ENCODE peak calls at places on chromosomes 12 and 14, in nine cellular contexts. H is small intestine; V is breast epithelium; W is PC-3; O is mesenchymal stem cell; T is cardiac muscle cell; K is CD4-positive, CD25-positive, alpha-beta regulatory T cell; Y is neural progenitor cell; F is BE2C. S is an unnamed sample.
A peak's percentile ranks its signal among the peaks of the same experiment; 100 is the strongest.

GRCh38 chr12:84842406-84843013 is 70.1 kb downstream of the SLC6A15 start:
- DNase-seq in H (peak; percentile 2), V (no peak), W (peak; percentile 79), O (peak; percentile 60), T (peak; percentile 60), K (peak; percentile 36), Y (peak; percentile 39), F (peak; percentile 43), S (no peak)

GRCh38 chr14:23895480-23895879 is 58.1 kb upstream of the DHRS4 start:
- DNase-seq in H (peak; percentile 20), V (no peak), W (peak; percentile 10), O (no peak), T (peak; percentile 6), K (no peak), Y (no peak), F (no peak), S (no peak)

GRCh38 chr14:72714094-72714493 is 179.8 kb downstream of the DPF3 start:
- DNase-seq in H (peak; percentile 6), V (no peak), W (no peak), O (no peak), T (no peak), K (peak; percentile 50), Y (no peak), F (no peak), S (no peak)

GRCh38 chr12:24480766-24481449 is 468.0 kb downstream of the BCAT1 start:
- DNase-seq in H (no peak), V (no peak), W (no peak), O (peak; percentile 42), T (no peak), K (no peak), Y (no peak), F (no peak), S (no peak)

GRCh38 chr12:32198555-32198954 is 91.9 kb downstream of the BICD1 start:
- DNase-seq in H (no peak), V (no peak), W (peak; percentile 78), O (peak; percentile 17), T (peak; percentile 10), K (peak; percentile 12), Y (no peak), F (no peak), S (no peak)

GRCh38 chr12:5258498-5258897 is 173.4 kb upstream of the NTF3 start:
- DNase-seq in H (no peak), V (no peak), W (no peak), O (no peak), T (peak; percentile 34), K (no peak), Y (no peak), F (no peak), S (no peak)

GRCh38 chr12:57657744-57658143 is 24.7 kb upstream of the B4GALNT1 start:
- DNase-seq in H (no peak), V (peak; percentile 77), W (no peak), O (no peak), T (peak; percentile 73), K (no peak), Y (no peak), F (no peak), S (peak; percentile 25)

GRCh38 chr14:92613008-92613658 is 99.6 kb downstream of the RIN3 start:
- DNase-seq in H (peak; percentile 26), V (no peak), W (peak; percentile 44), O (no peak), T (peak; percentile 16), K (peak; percentile 75), Y (peak; percentile 78), F (peak; percentile 57), S (no peak)

GRCh38 chr12:7060353-7060954 is at the start of gene C1S:
- DNase-seq in H (peak; percentile 14), V (peak; percentile 87), W (peak; percentile 44), O (peak; percentile 99), T (peak; percentile 99), K (no peak), Y (peak; percentile 6), F (peak; percentile 28), S (peak; percentile 83)

GRCh38 chr14:76924363-76925151 is 98.3 kb downstream of the LRRC74A start:
- DNase-seq in H (no peak), V (no peak), W (no peak), O (peak; percentile 60), T (no peak), K (peak; percentile 41), Y (peak; percentile 83), F (peak; percentile 87), S (peak; percentile 62)

GRCh38 chr14:93870377-93870776 is 56.8 kb upstream of the FAM181A start:
- DNase-seq in H (no peak), V (no peak), W (no peak), O (no peak), T (no peak), K (no peak), Y (no peak), F (no peak), S (no peak)

GRCh38 chr12:27148373-27148772 is 66.0 kb upstream of the C12orf71 start:
- DNase-seq in H (no peak), V (no peak), W (no peak), O (no peak), T (no peak), K (no peak), Y (no peak), F (no peak), S (no peak)

GRCh38 chr14:89773644-89774316 is 180.8 kb downstream of the EFCAB11 start:
- DNase-seq in H (peak; percentile 76), V (no peak), W (peak; percentile 33), O (peak; percentile 69), T (peak; percentile 41), K (peak; percentile 79), Y (peak; percentile 51), F (peak; percentile 64), S (peak; percentile 61)

GRCh38 chr12:2501464-2502181 is 293.1 kb upstream of the FKBP4 start:
- DNase-seq in H (no peak), V (no peak), W (no peak), O (no peak), T (no peak), K (peak; percentile 1), Y (no peak), F (no peak), S (peak; percentile 40)

GRCh38 chr12:131195796-131196195 is 242.1 kb downstream of the ADGRD1 start:
- DNase-seq in H (no peak), V (no peak), W (no peak), O (no peak), T (no peak), K (no peak), Y (no peak), F (no peak), S (no peak)

GRCh38 chr14:90714811-90715210 is 101.4 kb downstream of the TTC7B start:
- DNase-seq in H (no peak), V (no peak), W (no peak), O (peak; percentile 22), T (peak; percentile 18), K (no peak), Y (no peak), F (no peak), S (no peak)

GRCh38 chr12:3251691-3252090 is 174.5 kb downstream of the TSPAN9 start:
- DNase-seq in H (no peak), V (no peak), W (no peak), O (no peak), T (no peak), K (no peak), Y (no peak), F (no peak), S (no peak)

GRCh38 chr12:79737875-79738718 is 47.3 kb upstream of the PAWR start:
- DNase-seq in H (peak; percentile 77), V (no peak), W (peak; percentile 89), O (peak; percentile 72), T (peak; percentile 76), K (peak; percentile 63), Y (peak; percentile 74), F (peak; percentile 36), S (peak; percentile 18)

GRCh38 chr12:126762150-126762549 is 1504.8 kb upstream of the TMEM132C start:
- DNase-seq in H (no peak), V (no peak), W (no peak), O (no peak), T (no peak), K (no peak), Y (no peak), F (no peak), S (no peak)
- H3K9me3 ChIP-seq in H (peaks cover 1% of the 10 kb centered on the region), V (no peaks in the 10 kb centered on the region), W (peaks cover 19% of the 10 kb centered on the region), O (peaks cover 29% of the 10 kb centered on the region), T (no peaks in the 10 kb centered on the region), K (peaks cover 12% of the 10 kb centered on the region), Y (no peaks in the 10 kb centered on the region), F (peaks cover 7% of the 10 kb centered on the region), S (no peaks in the 10 kb centered on the region)

GRCh38 chr12:87656311-87656710 is 372.9 kb downstream of the C12orf50 start:
- DNase-seq in H (no peak), V (no peak), W (no peak), O (no peak), T (no peak), K (no peak), Y (peak; percentile 29), F (no peak), S (no peak)
- H3K9me3 ChIP-seq in H (no peaks in the 10 kb centered on the region), V (no peaks in the 10 kb centered on the region), W (no peaks in the 10 kb centered on the region), O (no peaks in the 10 kb centered on the region), T (no peaks in the 10 kb centered on the region), K (no peaks in the 10 kb centered on the region), Y (no peaks in the 10 kb centered on the region), F (no peaks in the 10 kb centered on the region), S (no peaks in the 10 kb centered on the region)

DNA sequence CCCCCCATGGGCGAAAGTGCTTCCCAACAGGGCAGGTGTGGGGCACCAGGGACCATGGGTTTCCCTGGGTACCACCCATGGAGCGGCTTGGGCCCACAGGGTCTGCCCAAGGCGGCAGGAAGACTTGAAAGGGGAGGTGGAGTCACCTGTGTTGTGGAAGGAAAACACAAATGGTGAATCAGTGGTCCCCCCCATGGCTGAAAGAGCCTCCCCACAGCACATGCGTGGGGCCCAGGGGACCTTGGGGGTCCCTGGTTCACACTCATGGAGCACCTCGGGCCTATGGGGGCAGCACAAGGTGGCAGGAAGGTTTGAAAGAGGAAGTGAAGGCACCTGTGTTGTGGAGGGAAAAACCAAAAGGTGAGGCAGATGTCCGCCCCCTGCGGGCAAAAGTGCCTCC is 581.9 kb downstream of the ALG10 start:
- DNase-seq in H (no peak), V (no peak), W (no peak), O (no peak), T (no peak), K (no peak), Y (no peak), F (no peak), S (no peak)
- H3K9me3 ChIP-seq in H (no peaks in the 10 kb centered on the region), V (peaks cover 84% of the 10 kb centered on the region), W (no peaks in the 10 kb centered on the region), O (peaks cover 7% of the 10 kb centered on the region), T (no peaks in the 10 kb centered on the region), K (no peaks in the 10 kb centered on the region), Y (no peaks in the 10 kb centered on the region), F (no peaks in the 10 kb centered on the region), S (no peaks in the 10 kb centered on the region)

GRCh38 chr12:52753283-52753682 is 23.9 kb downstream of the KRT76 start:
- DNase-seq in H (no peak), V (no peak), W (no peak), O (no peak), T (no peak), K (no peak), Y (no peak), F (no peak), S (no peak)

GRCh38 chr12:52751795-52752194 is 25.4 kb downstream of the KRT76 start:
- DNase-seq in H (no peak), V (no peak), W (no peak), O (no peak), T (no peak), K (no peak), Y (no peak), F (no peak), S (no peak)

GRCh38 chr12:52754135-52754534 is 23.0 kb downstream of the KRT76 start:
- DNase-seq in H (no peak), V (no peak), W (no peak), O (no peak), T (no peak), K (no peak), Y (no peak), F (no peak), S (no peak)

GRCh38 chr12:52749827-52750226 is 27.3 kb downstream of the KRT76 start:
- DNase-seq in H (no peak), V (no peak), W (no peak), O (no peak), T (no peak), K (no peak), Y (no peak), F (no peak), S (no peak)

GRCh38 chr12:52752516-52752915 is 24.6 kb downstream of the KRT76 start:
- DNase-seq in H (no peak), V (no peak), W (no peak), O (no peak), T (no peak), K (no peak), Y (no peak), F (no peak), S (no peak)
- H3K9me3 ChIP-seq in H (no peaks in the 10 kb centered on the region), V (no peaks in the 10 kb centered on the region), W (no peaks in the 10 kb centered on the region), O (no peaks in the 10 kb centered on the region), T (no peaks in the 10 kb centered on the region), K (no peaks in the 10 kb centered on the region), Y (no peaks in the 10 kb centered on the region), F (no peaks in the 10 kb centered on the region), S (no peaks in the 10 kb centered on the region)